ENCODE peak calls at places on chromosome 3, in five cellular contexts. G is endothelial cell of umbilical vein, T is HCT116, E is spleen, S is breast epithelium. H is an unnamed sample.

GRCh38 chr3:160653514-160653913 is 23.4 kb upstream of the ARL14 start:
- DNase-seq in G (no peak), T (no peak), E (no peak), S (no peak), H (no peak)

GRCh38 chr3:94440767-94441493 is 378.1 kb downstream of the NSUN3 start:
- DNase-seq in G (peak), T (no peak), E (no peak), S (no peak), H (no peak)

GRCh38 chr3:100163787-100164186 is 49.5 kb upstream of the FILIP1L start:
- DNase-seq in G (peak), T (no peak), E (no peak), S (no peak), H (no peak)

GRCh38 chr3:186035277-186035676 is 73.6 kb downstream of the ETV5 start:
- DNase-seq in G (no peak), T (no peak), E (no peak), S (no peak), H (no peak)

GRCh38 chr3:86993704-86994103 is 2.8 kb upstream of the VGLL3 start:
- DNase-seq in G (peak), T (no peak), E (no peak), S (no peak), H (no peak)

GRCh38 chr3:56980798-56981390 is 79.6 kb upstream of the SPATA12 start:
- DNase-seq in G (peak), T (peak), E (no peak), S (no peak), H (no peak)

GRCh38 chr3:151584603-151585002 is 123.7 kb upstream of the IGSF10 start:
- DNase-seq in G (peak), T (no peak), E (no peak), S (no peak), H (no peak)

GRCh38 chr3:80000022-80000421 is 232.2 kb upstream of the ROBO1 start:
- DNase-seq in G (peak), T (no peak), E (no peak), S (no peak), H (no peak)

GRCh38 chr3:197006446-197006845 is 23.2 kb downstream of the MELTF start:
- DNase-seq in G (no peak), T (no peak), E (peak), S (no peak), H (no peak)

GRCh38 chr3:14019459-14019858 is 105.2 kb downstream of the CHCHD4 start:
- DNase-seq in G (no peak), T (no peak), E (no peak), S (no peak), H (no peak)

GRCh38 chr3:69033470-69033869 is 18.7 kb downstream of the TMF1 start:
- DNase-seq in G (peak), T (no peak), E (no peak), S (no peak), H (no peak)

GRCh38 chr3:98608029-98608428 is 14.6 kb upstream of the CPOX start:
- DNase-seq in G (no peak), T (no peak), E (no peak), S (no peak), H (no peak)

GRCh38 chr3:77807312-77807711 is 767.4 kb downstream of the ROBO2 start:
- DNase-seq in G (no peak), T (no peak), E (no peak), S (no peak), H (no peak)

GRCh38 chr3:47009225-47010049 is 30.0 kb downstream of the NBEAL2 start:
- DNase-seq in G (peak), T (no peak), E (peak), S (peak), H (peak)

GRCh38 chr3:42589382-42590109 is 1.1 kb upstream of the SS18L2 start:
- DNase-seq in G (no peak), T (no peak), E (peak), S (no peak), H (no peak)

GRCh38 chr3:4060064-4060463 is 243.1 kb upstream of the SETMAR start:
- DNase-seq in G (no peak), T (no peak), E (no peak), S (no peak), H (no peak)

GRCh38 chr3:73072634-73073033 is 11.2 kb downstream of the EBLN2 start:
- DNase-seq in G (no peak), T (no peak), E (no peak), S (no peak), H (no peak)

GRCh38 chr3:43004282-43004681 is 25.2 kb downstream of the GASK1A start:
- DNase-seq in G (no peak), T (no peak), E (no peak), S (no peak), H (no peak)

GRCh38 chr3:134928392-134928791 is 133.3 kb downstream of the EPHB1 start:
- DNase-seq in G (no peak), T (no peak), E (no peak), S (no peak), H (no peak)

GRCh38 chr3:143245692-143246091 is 126.1 kb downstream of the CHST2 start:
- DNase-seq in G (no peak), T (no peak), E (no peak), S (no peak), H (no peak)

GRCh38 chr3:129063841-129064482 is 3.4 kb downstream of the GP9 start:
- DNase-seq in G (no peak), T (no peak), E (peak), S (no peak), H (no peak)
- TF ChIP-seq POLR2AphosphoS5 in G (no peak), T (no peak), E (no peak), S (no peak), H (no peak)

DNA sequence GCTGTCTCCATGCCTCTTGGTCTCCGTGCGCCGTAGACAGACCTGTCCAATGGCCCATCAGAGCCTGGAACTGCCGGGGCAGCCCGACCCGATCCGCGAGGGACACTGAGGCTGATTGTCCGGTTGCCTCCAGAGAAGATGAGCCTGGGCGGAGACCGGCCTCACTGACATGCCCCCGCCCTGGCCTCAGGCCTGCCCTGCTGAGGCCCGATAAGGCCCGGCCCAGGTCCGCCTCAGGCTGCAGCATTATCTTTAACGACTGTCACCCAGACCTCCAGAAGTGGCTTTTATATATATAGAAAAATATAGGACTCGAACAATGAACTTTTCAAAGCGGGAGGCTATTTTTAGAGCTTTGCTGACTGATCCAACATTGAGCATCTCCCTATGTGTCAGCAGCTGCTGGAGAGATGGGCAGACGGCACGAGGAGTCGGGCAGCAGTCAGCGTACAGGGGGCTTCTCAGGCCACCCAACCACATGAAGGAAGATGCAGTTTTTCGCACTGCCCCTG is 111.9 kb upstream of the RPL32 start:
- DNase-seq in G (no peak), T (no peak), E (no peak), S (no peak), H (no peak)
- H3K27ac ChIP-seq in G (no peak), T (no peak), E (no peak), S (no peak), H (no peak)

GRCh38 chr3:127836004-127836882 is 13.9 kb upstream of the MGLL start:
- DNase-seq in G (no peak), T (no peak), E (no peak), S (no peak), H (no peak)
- TF ChIP-seq POLR2A in G (no peak), T (no peak), E (no peak), S (no peak), H (no peak)

GRCh38 chr3:16329792-16330061 is 64.7 kb downstream of the OXNAD1 start:
- DNase-seq in G (no peak), T (no peak), E (no peak), S (no peak), H (no peak)
- TF ChIP-seq POLR2AphosphoS5 in G (no peak), T (no peak), E (no peak), S (no peak), H (no peak)